ENCODE peak calls at places on chromosome 6, in eight cellular contexts. One of them, this sample, is unnamed.

GRCh38 chr6:150616581-150616980 is 16.9 kb downstream of the PLEKHG1 start:
- DNase-seq in DMS153: no peak
- DNase-seq in PC-3: no peak
- DNase-seq in ACHN: no peak
- DNase-seq in Daoy: no peak
- DNase-seq in stimulated activated CD4-positive, alpha-beta T cell treated with anti-CD3 and anti-CD28 coated beads, Interleukin-4, amount 100 ng/mL, for 24 hours: no peak
- DNase-seq in activated CD4-positive, alpha-beta memory T cell treated with anti-CD3 and anti-CD28 coated beads for 36 hours: no peak
- DNase-seq in NCI-H345: no peak
- DNase-seq in this sample: no peak

GRCh38 chr6:136426627-136427377 is 123.4 kb downstream of the MAP7 start:
- DNase-seq in Daoy: no peak
- DNase-seq in NCI-H345: no peak
- DNase-seq in ACHN: no peak
- DNase-seq in DMS153: no peak
- DNase-seq in activated CD4-positive, alpha-beta memory T cell treated with anti-CD3 and anti-CD28 coated beads for 36 hours: no peak
- DNase-seq in PC-3: no peak
- DNase-seq in stimulated activated CD4-positive, alpha-beta T cell treated with anti-CD3 and anti-CD28 coated beads, Interleukin-4, amount 100 ng/mL, for 24 hours: no peak
- DNase-seq in this sample: no peak

GRCh38 chr6:161140554-161140875 is 133.3 kb downstream of the AGPAT4 start:
- DNase-seq in PC-3: no peak
- DNase-seq in activated CD4-positive, alpha-beta memory T cell treated with anti-CD3 and anti-CD28 coated beads for 36 hours: no peak
- DNase-seq in stimulated activated CD4-positive, alpha-beta T cell treated with anti-CD3 and anti-CD28 coated beads, Interleukin-4, amount 100 ng/mL, for 24 hours: no peak
- DNase-seq in DMS153: no peak
- DNase-seq in ACHN: no peak
- DNase-seq in Daoy: no peak
- DNase-seq in NCI-H345: no peak
- DNase-seq in this sample: no peak

GRCh38 chr6:141829996-141830395 is 302.7 kb upstream of the GJE1 start:
- DNase-seq in NCI-H345: no peak
- DNase-seq in activated CD4-positive, alpha-beta memory T cell treated with anti-CD3 and anti-CD28 coated beads for 36 hours: no peak
- DNase-seq in PC-3: no peak
- DNase-seq in DMS153: no peak
- DNase-seq in Daoy: no peak
- DNase-seq in stimulated activated CD4-positive, alpha-beta T cell treated with anti-CD3 and anti-CD28 coated beads, Interleukin-4, amount 100 ng/mL, for 24 hours: no peak
- DNase-seq in ACHN: no peak
- DNase-seq in this sample: no peak

GRCh38 chr6:166471797-166472260 is 89.1 kb upstream of the MPC1 start:
- DNase-seq in NCI-H345: no peak
- DNase-seq in ACHN: no peak
- DNase-seq in Daoy: no peak
- DNase-seq in activated CD4-positive, alpha-beta memory T cell treated with anti-CD3 and anti-CD28 coated beads for 36 hours: no peak
- DNase-seq in stimulated activated CD4-positive, alpha-beta T cell treated with anti-CD3 and anti-CD28 coated beads, Interleukin-4, amount 100 ng/mL, for 24 hours: no peak
- DNase-seq in DMS153: no peak
- DNase-seq in PC-3: no peak
- DNase-seq in this sample: no peak

GRCh38 chr6:71349976-71350615 is 61.5 kb downstream of the OGFRL1 start:
- DNase-seq in activated CD4-positive, alpha-beta memory T cell treated with anti-CD3 and anti-CD28 coated beads for 36 hours: no peak
- DNase-seq in ACHN: no peak
- DNase-seq in NCI-H345: no peak
- DNase-seq in Daoy: no peak
- DNase-seq in stimulated activated CD4-positive, alpha-beta T cell treated with anti-CD3 and anti-CD28 coated beads, Interleukin-4, amount 100 ng/mL, for 24 hours: no peak
- DNase-seq in PC-3: peak
- DNase-seq in DMS153: no peak
- DNase-seq in this sample: no peak

GRCh38 chr6:25777031-25777430 is 22.5 kb downstream of the SLC17A4 start:
- DNase-seq in ACHN: no peak
- DNase-seq in activated CD4-positive, alpha-beta memory T cell treated with anti-CD3 and anti-CD28 coated beads for 36 hours: no peak
- DNase-seq in Daoy: no peak
- DNase-seq in DMS153: no peak
- DNase-seq in stimulated activated CD4-positive, alpha-beta T cell treated with anti-CD3 and anti-CD28 coated beads, Interleukin-4, amount 100 ng/mL, for 24 hours: no peak
- DNase-seq in NCI-H345: no peak
- DNase-seq in PC-3: peak
- DNase-seq in this sample: no peak

GRCh38 chr6:43184268-43184985 is 2.4 kb downstream of the CUL9 start:
- DNase-seq in Daoy: no peak
- DNase-seq in activated CD4-positive, alpha-beta memory T cell treated with anti-CD3 and anti-CD28 coated beads for 36 hours: no peak
- DNase-seq in ACHN: no peak
- DNase-seq in DMS153: no peak
- DNase-seq in NCI-H345: no peak
- DNase-seq in PC-3: no peak
- DNase-seq in stimulated activated CD4-positive, alpha-beta T cell treated with anti-CD3 and anti-CD28 coated beads, Interleukin-4, amount 100 ng/mL, for 24 hours: no peak
- DNase-seq in this sample: no peak

GRCh38 chr6:6858533-6858982 is 249.2 kb upstream of the RREB1 start:
- DNase-seq in DMS153: no peak
- DNase-seq in ACHN: no peak
- DNase-seq in activated CD4-positive, alpha-beta memory T cell treated with anti-CD3 and anti-CD28 coated beads for 36 hours: no peak
- DNase-seq in Daoy: no peak
- DNase-seq in NCI-H345: no peak
- DNase-seq in PC-3: no peak
- DNase-seq in stimulated activated CD4-positive, alpha-beta T cell treated with anti-CD3 and anti-CD28 coated beads, Interleukin-4, amount 100 ng/mL, for 24 hours: no peak
- DNase-seq in this sample: no peak

GRCh38 chr6:87945966-87946365 is 101.7 kb upstream of the SPACA1 start:
- DNase-seq in activated CD4-positive, alpha-beta memory T cell treated with anti-CD3 and anti-CD28 coated beads for 36 hours: no peak
- DNase-seq in NCI-H345: no peak
- DNase-seq in ACHN: no peak
- DNase-seq in Daoy: no peak
- DNase-seq in DMS153: no peak
- DNase-seq in stimulated activated CD4-positive, alpha-beta T cell treated with anti-CD3 and anti-CD28 coated beads, Interleukin-4, amount 100 ng/mL, for 24 hours: no peak
- DNase-seq in PC-3: no peak
- DNase-seq in this sample: no peak

GRCh38 chr6:36340671-36341454 is 4.2 kb upstream of the BNIP5 start:
- DNase-seq in stimulated activated CD4-positive, alpha-beta T cell treated with anti-CD3 and anti-CD28 coated beads, Interleukin-4, amount 100 ng/mL, for 24 hours: peak
- DNase-seq in PC-3: peak
- DNase-seq in Daoy: peak
- DNase-seq in NCI-H345: peak
- DNase-seq in ACHN: peak
- DNase-seq in DMS153: no peak
- DNase-seq in activated CD4-positive, alpha-beta memory T cell treated with anti-CD3 and anti-CD28 coated beads for 36 hours: peak
- DNase-seq in this sample: peak

GRCh38 chr6:135498178-135498841 is 770 bp upstream of the AHI1 start:
- DNase-seq in stimulated activated CD4-positive, alpha-beta T cell treated with anti-CD3 and anti-CD28 coated beads, Interleukin-4, amount 100 ng/mL, for 24 hours: peak
- DNase-seq in activated CD4-positive, alpha-beta memory T cell treated with anti-CD3 and anti-CD28 coated beads for 36 hours: peak
- DNase-seq in Daoy: peak
- DNase-seq in PC-3: peak
- DNase-seq in ACHN: peak
- DNase-seq in DMS153: peak
- DNase-seq in NCI-H345: peak
- DNase-seq in this sample: peak

GRCh38 chr6:45422541-45423110 is 44.9 kb upstream of the SUPT3H start:
- DNase-seq in stimulated activated CD4-positive, alpha-beta T cell treated with anti-CD3 and anti-CD28 coated beads, Interleukin-4, amount 100 ng/mL, for 24 hours: no peak
- DNase-seq in ACHN: no peak
- DNase-seq in DMS153: no peak
- DNase-seq in Daoy: peak
- DNase-seq in NCI-H345: peak
- DNase-seq in activated CD4-positive, alpha-beta memory T cell treated with anti-CD3 and anti-CD28 coated beads for 36 hours: peak
- DNase-seq in PC-3: peak
- DNase-seq in this sample: no peak

GRCh38 chr6:8275667-8276066 is 159.7 kb downstream of the SLC35B3 start:
- DNase-seq in ACHN: no peak
- DNase-seq in stimulated activated CD4-positive, alpha-beta T cell treated with anti-CD3 and anti-CD28 coated beads, Interleukin-4, amount 100 ng/mL, for 24 hours: no peak
- DNase-seq in PC-3: no peak
- DNase-seq in activated CD4-positive, alpha-beta memory T cell treated with anti-CD3 and anti-CD28 coated beads for 36 hours: no peak
- DNase-seq in DMS153: no peak
- DNase-seq in Daoy: no peak
- DNase-seq in NCI-H345: no peak
- DNase-seq in this sample: no peak

GRCh38 chr6:156378853-156379252 is 398.3 kb upstream of the ARID1B start:
- DNase-seq in PC-3: no peak
- DNase-seq in activated CD4-positive, alpha-beta memory T cell treated with anti-CD3 and anti-CD28 coated beads for 36 hours: no peak
- DNase-seq in DMS153: no peak
- DNase-seq in Daoy: no peak
- DNase-seq in stimulated activated CD4-positive, alpha-beta T cell treated with anti-CD3 and anti-CD28 coated beads, Interleukin-4, amount 100 ng/mL, for 24 hours: no peak
- DNase-seq in ACHN: no peak
- DNase-seq in NCI-H345: no peak
- DNase-seq in this sample: no peak

GRCh38 chr6:165231581-165232276 is 77.7 kb downstream of the C6orf118 start:
- DNase-seq in DMS153: peak
- DNase-seq in activated CD4-positive, alpha-beta memory T cell treated with anti-CD3 and anti-CD28 coated beads for 36 hours: no peak
- DNase-seq in PC-3: peak
- DNase-seq in ACHN: peak
- DNase-seq in stimulated activated CD4-positive, alpha-beta T cell treated with anti-CD3 and anti-CD28 coated beads, Interleukin-4, amount 100 ng/mL, for 24 hours: no peak
- DNase-seq in Daoy: no peak
- DNase-seq in NCI-H345: peak
- DNase-seq in this sample: no peak

GRCh38 chr6:75210885-75211739 is 5.3 kb upstream of the COL12A1 start:
- DNase-seq in stimulated activated CD4-positive, alpha-beta T cell treated with anti-CD3 and anti-CD28 coated beads, Interleukin-4, amount 100 ng/mL, for 24 hours: peak
- DNase-seq in ACHN: peak
- DNase-seq in NCI-H345: peak
- DNase-seq in DMS153: peak
- DNase-seq in activated CD4-positive, alpha-beta memory T cell treated with anti-CD3 and anti-CD28 coated beads for 36 hours: peak
- DNase-seq in PC-3: peak
- DNase-seq in Daoy: peak
- DNase-seq in this sample: no peak

GRCh38 chr6:97774973-97775372 is 492.0 kb upstream of the MMS22L start:
- DNase-seq in ACHN: no peak
- DNase-seq in NCI-H345: no peak
- DNase-seq in stimulated activated CD4-positive, alpha-beta T cell treated with anti-CD3 and anti-CD28 coated beads, Interleukin-4, amount 100 ng/mL, for 24 hours: no peak
- DNase-seq in PC-3: no peak
- DNase-seq in DMS153: no peak
- DNase-seq in activated CD4-positive, alpha-beta memory T cell treated with anti-CD3 and anti-CD28 coated beads for 36 hours: no peak
- DNase-seq in Daoy: no peak
- DNase-seq in this sample: no peak

GRCh38 chr6:52162940-52163908 is 23.0 kb upstream of the IL17A start:
- DNase-seq in activated CD4-positive, alpha-beta memory T cell treated with anti-CD3 and anti-CD28 coated beads for 36 hours: no peak
- DNase-seq in NCI-H345: peak
- DNase-seq in Daoy: peak
- DNase-seq in ACHN: peak
- DNase-seq in DMS153: peak
- DNase-seq in stimulated activated CD4-positive, alpha-beta T cell treated with anti-CD3 and anti-CD28 coated beads, Interleukin-4, amount 100 ng/mL, for 24 hours: peak
- DNase-seq in PC-3: peak
- DNase-seq in this sample: no peak

GRCh38 chr6:105753184-105754097 is 332.7 kb upstream of the PRDM1 start:
- DNase-seq in PC-3: peak
- DNase-seq in activated CD4-positive, alpha-beta memory T cell treated with anti-CD3 and anti-CD28 coated beads for 36 hours: no peak
- DNase-seq in stimulated activated CD4-positive, alpha-beta T cell treated with anti-CD3 and anti-CD28 coated beads, Interleukin-4, amount 100 ng/mL, for 24 hours: no peak
- DNase-seq in Daoy: no peak
- DNase-seq in ACHN: no peak
- DNase-seq in NCI-H345: peak
- DNase-seq in DMS153: peak
- DNase-seq in this sample: no peak

GRCh38 chr6:167476844-167477595 is 152.1 kb downstream of the TTLL2 start:
- DNase-seq in Daoy: no peak
- DNase-seq in DMS153: no peak
- DNase-seq in PC-3: no peak
- DNase-seq in ACHN: no peak
- DNase-seq in stimulated activated CD4-positive, alpha-beta T cell treated with anti-CD3 and anti-CD28 coated beads, Interleukin-4, amount 100 ng/mL, for 24 hours: no peak
- DNase-seq in activated CD4-positive, alpha-beta memory T cell treated with anti-CD3 and anti-CD28 coated beads for 36 hours: no peak
- DNase-seq in NCI-H345: no peak
- DNase-seq in this sample: no peak

GRCh38 chr6:2028457-2029038 is 216.9 kb downstream of the GMDS start:
- DNase-seq in stimulated activated CD4-positive, alpha-beta T cell treated with anti-CD3 and anti-CD28 coated beads, Interleukin-4, amount 100 ng/mL, for 24 hours: no peak
- DNase-seq in activated CD4-positive, alpha-beta memory T cell treated with anti-CD3 and anti-CD28 coated beads for 36 hours: no peak
- DNase-seq in PC-3: peak
- DNase-seq in Daoy: no peak
- DNase-seq in ACHN: no peak
- DNase-seq in DMS153: peak
- DNase-seq in NCI-H345: no peak
- DNase-seq in this sample: no peak

GRCh38 chr6:157436944-157437336 is 56.0 kb downstream of the ZDHHC14 start:
- DNase-seq in PC-3: no peak
- DNase-seq in DMS153: no peak
- DNase-seq in ACHN: no peak
- DNase-seq in activated CD4-positive, alpha-beta memory T cell treated with anti-CD3 and anti-CD28 coated beads for 36 hours: no peak
- DNase-seq in stimulated activated CD4-positive, alpha-beta T cell treated with anti-CD3 and anti-CD28 coated beads, Interleukin-4, amount 100 ng/mL, for 24 hours: no peak
- DNase-seq in NCI-H345: no peak
- DNase-seq in Daoy: no peak
- DNase-seq in this sample: no peak

GRCh38 chr6:148965287-148965686 is 218.5 kb downstream of the UST start:
- DNase-seq in PC-3: no peak
- DNase-seq in Daoy: no peak
- DNase-seq in activated CD4-positive, alpha-beta memory T cell treated with anti-CD3 and anti-CD28 coated beads for 36 hours: no peak
- DNase-seq in stimulated activated CD4-positive, alpha-beta T cell treated with anti-CD3 and anti-CD28 coated beads, Interleukin-4, amount 100 ng/mL, for 24 hours: no peak
- DNase-seq in NCI-H345: no peak
- DNase-seq in ACHN: no peak
- DNase-seq in DMS153: no peak
- DNase-seq in this sample: no peak

GRCh38 chr6:36129889-36130671 is at the start of gene MAPK13:
- DNase-seq in DMS153: no peak
- DNase-seq in NCI-H345: peak
- DNase-seq in Daoy: no peak
- DNase-seq in PC-3: peak
- DNase-seq in stimulated activated CD4-positive, alpha-beta T cell treated with anti-CD3 and anti-CD28 coated beads, Interleukin-4, amount 100 ng/mL, for 24 hours: peak
- DNase-seq in ACHN: peak
- DNase-seq in activated CD4-positive, alpha-beta memory T cell treated with anti-CD3 and anti-CD28 coated beads for 36 hours: peak
- DNase-seq in this sample: no peak

GRCh38 chr6:25596928-25597818 is 54.8 kb upstream of the SCGN start:
- DNase-seq in Daoy: no peak
- DNase-seq in activated CD4-positive, alpha-beta memory T cell treated with anti-CD3 and anti-CD28 coated beads for 36 hours: no peak
- DNase-seq in ACHN: no peak
- DNase-seq in stimulated activated CD4-positive, alpha-beta T cell treated with anti-CD3 and anti-CD28 coated beads, Interleukin-4, amount 100 ng/mL, for 24 hours: no peak
- DNase-seq in PC-3: no peak
- DNase-seq in NCI-H345: no peak
- DNase-seq in DMS153: no peak
- DNase-seq in this sample: no peak

GRCh38 chr6:42777126-42777822 is 4.6 kb upstream of the BICRAL start:
- DNase-seq in stimulated activated CD4-positive, alpha-beta T cell treated with anti-CD3 and anti-CD28 coated beads, Interleukin-4, amount 100 ng/mL, for 24 hours: no peak
- DNase-seq in PC-3: peak
- DNase-seq in ACHN: peak
- DNase-seq in NCI-H345: no peak
- DNase-seq in DMS153: no peak
- DNase-seq in activated CD4-positive, alpha-beta memory T cell treated with anti-CD3 and anti-CD28 coated beads for 36 hours: no peak
- DNase-seq in Daoy: peak
- DNase-seq in this sample: no peak

GRCh38 chr6:2190661-2191389 is 54.6 kb downstream of the GMDS start:
- DNase-seq in Daoy: no peak
- DNase-seq in activated CD4-positive, alpha-beta memory T cell treated with anti-CD3 and anti-CD28 coated beads for 36 hours: no peak
- DNase-seq in PC-3: no peak
- DNase-seq in NCI-H345: no peak
- DNase-seq in stimulated activated CD4-positive, alpha-beta T cell treated with anti-CD3 and anti-CD28 coated beads, Interleukin-4, amount 100 ng/mL, for 24 hours: no peak
- DNase-seq in DMS153: no peak
- DNase-seq in ACHN: no peak
- DNase-seq in this sample: no peak

GRCh38 chr6:3075522-3076113 is 7.3 kb downstream of the RIPK1 start:
- DNase-seq in Daoy: no peak
- DNase-seq in DMS153: no peak
- DNase-seq in stimulated activated CD4-positive, alpha-beta T cell treated with anti-CD3 and anti-CD28 coated beads, Interleukin-4, amount 100 ng/mL, for 24 hours: no peak
- DNase-seq in ACHN: no peak
- DNase-seq in NCI-H345: no peak
- DNase-seq in activated CD4-positive, alpha-beta memory T cell treated with anti-CD3 and anti-CD28 coated beads for 36 hours: no peak
- DNase-seq in PC-3: peak
- DNase-seq in this sample: no peak

GRCh38 chr6:55469829-55470438 is 109.1 kb downstream of the HMGCLL1 start:
- DNase-seq in DMS153: no peak
- DNase-seq in NCI-H345: no peak
- DNase-seq in Daoy: no peak
- DNase-seq in PC-3: no peak
- DNase-seq in ACHN: no peak
- DNase-seq in stimulated activated CD4-positive, alpha-beta T cell treated with anti-CD3 and anti-CD28 coated beads, Interleukin-4, amount 100 ng/mL, for 24 hours: no peak
- DNase-seq in activated CD4-positive, alpha-beta memory T cell treated with anti-CD3 and anti-CD28 coated beads for 36 hours: no peak
- DNase-seq in this sample: no peak

GRCh38 chr6:25485820-25486559 is 166.0 kb upstream of the SCGN start:
- DNase-seq in DMS153: peak
- DNase-seq in stimulated activated CD4-positive, alpha-beta T cell treated with anti-CD3 and anti-CD28 coated beads, Interleukin-4, amount 100 ng/mL, for 24 hours: no peak
- DNase-seq in NCI-H345: peak
- DNase-seq in PC-3: no peak
- DNase-seq in Daoy: no peak
- DNase-seq in ACHN: no peak
- DNase-seq in activated CD4-positive, alpha-beta memory T cell treated with anti-CD3 and anti-CD28 coated beads for 36 hours: no peak
- DNase-seq in this sample: no peak

GRCh38 chr6:2862712-2863174 is 21.1 kb upstream of the SERPINB1 start:
- DNase-seq in DMS153: no peak
- DNase-seq in Daoy: no peak
- DNase-seq in PC-3: no peak
- DNase-seq in activated CD4-positive, alpha-beta memory T cell treated with anti-CD3 and anti-CD28 coated beads for 36 hours: peak
- DNase-seq in NCI-H345: no peak
- DNase-seq in stimulated activated CD4-positive, alpha-beta T cell treated with anti-CD3 and anti-CD28 coated beads, Interleukin-4, amount 100 ng/mL, for 24 hours: peak
- DNase-seq in ACHN: no peak
- DNase-seq in this sample: no peak

GRCh38 chr6:103797738-103798137 is 1062.0 kb downstream of the HACE1 start:
- DNase-seq in DMS153: no peak
- DNase-seq in PC-3: peak
- DNase-seq in ACHN: peak
- DNase-seq in NCI-H345: peak
- DNase-seq in Daoy: no peak
- DNase-seq in stimulated activated CD4-positive, alpha-beta T cell treated with anti-CD3 and anti-CD28 coated beads, Interleukin-4, amount 100 ng/mL, for 24 hours: no peak
- DNase-seq in activated CD4-positive, alpha-beta memory T cell treated with anti-CD3 and anti-CD28 coated beads for 36 hours: no peak
- DNase-seq in this sample: no peak

GRCh38 chr6:87082160-87082721 is 12.7 kb downstream of the CGA start:
- DNase-seq in NCI-H345: no peak
- DNase-seq in activated CD4-positive, alpha-beta memory T cell treated with anti-CD3 and anti-CD28 coated beads for 36 hours: no peak
- DNase-seq in stimulated activated CD4-positive, alpha-beta T cell treated with anti-CD3 and anti-CD28 coated beads, Interleukin-4, amount 100 ng/mL, for 24 hours: no peak
- DNase-seq in Daoy: no peak
- DNase-seq in DMS153: no peak
- DNase-seq in PC-3: no peak
- DNase-seq in ACHN: no peak
- DNase-seq in this sample: no peak

This sample was measured in GOT3.